ENCODE peak calls at places on chromosomes 1 and 21, in six cellular contexts. C, F, H, U, V and P are unnamed samples.
A peak's percentile ranks its signal among the peaks of the same experiment; 100 is the strongest.

GRCh38 chr1:244545511-244545910 is 84.4 kb downstream of the CATSPERE start:
- DNase-seq in U (no peak), C (no peak), F (no peak), V (no peak), H (no peak), P (no peak)

GRCh38 chr1:228354390-228355320 is 52.0 kb downstream of the TRIM11 start:
- DNase-seq in U (no peak), C (no peak), H (no peak), V (no peak), F (no peak), P (peak; percentile 72)

GRCh38 chr1:21323091-21323490 is 32.8 kb upstream of the ECE1 start:
- DNase-seq in F (no peak), V (no peak), U (no peak), C (no peak), H (no peak), P (no peak)

GRCh38 chr1:172941945-172942344 is 108.8 kb downstream of the TNFSF18 start:
- DNase-seq in U (no peak), H (no peak), C (peak; percentile 41), V (no peak), F (no peak), P (no peak)

GRCh38 chr21:15468368-15468767 is 261.4 kb upstream of the USP25 start:
- DNase-seq in V (no peak), U (no peak), C (no peak), H (no peak), F (no peak), P (no peak)

GRCh38 chr1:30101477-30102227 is 621.7 kb downstream of the MATN1 start:
- DNase-seq in U (no peak), V (no peak), H (no peak), F (no peak), C (no peak), P (no peak)

GRCh38 chr1:246001142-246001812 is 505.8 kb downstream of the SMYD3 start:
- DNase-seq in U (no peak), V (peak; percentile 21), C (peak; percentile 82), F (no peak), H (no peak), P (peak; percentile 84)

GRCh38 chr21:46151261-46151988 is 4.0 kb downstream of the FTCD start:
- DNase-seq in H (no peak), V (no peak), F (no peak), C (no peak), U (no peak), P (no peak)

GRCh38 chr1:237690656-237691055 is 200.1 kb downstream of the ZP4 start:
- DNase-seq in C (no peak), F (no peak), U (no peak), V (no peak), H (no peak), P (no peak)